ENCODE peak calls at places on chromosomes 16 and 17, in nine cellular contexts. One of them, this sample, is unnamed. For H3K4me1, the result is how much of the 10 kb centered on the place peaks cover.

GRCh38 chr16:22786284-22786683 is 27.7 kb upstream of the HS3ST2 start:
- DNase-seq in fibroblast of lung: no peak
- DNase-seq in foreskin keratinocyte: no peak
- DNase-seq in OCI-LY7: no peak
- DNase-seq in upper lobe of right lung: no peak
- DNase-seq in A549: no peak
- DNase-seq in PC-9: no peak
- DNase-seq in prostate gland: no peak
- DNase-seq in lung: no peak
- DNase-seq in this sample: no peak

GRCh38 chr16:30948087-30948955 is 547 bp upstream of the ORAI3 start:
- DNase-seq in fibroblast of lung: peak
- DNase-seq in foreskin keratinocyte: peak
- DNase-seq in OCI-LY7: no peak
- DNase-seq in upper lobe of right lung: peak
- DNase-seq in A549: peak
- DNase-seq in PC-9: peak
- DNase-seq in prostate gland: peak
- DNase-seq in lung: peak
- DNase-seq in this sample: peak

GRCh38 chr17:18850679-18851078 is 7.3 kb upstream of the PRPSAP2 start:
- DNase-seq in fibroblast of lung: no peak
- DNase-seq in foreskin keratinocyte: no peak
- DNase-seq in OCI-LY7: no peak
- DNase-seq in upper lobe of right lung: peak
- DNase-seq in A549: no peak
- DNase-seq in PC-9: no peak
- DNase-seq in prostate gland: no peak
- DNase-seq in lung: no peak
- DNase-seq in this sample: no peak

GRCh38 chr16:76345093-76345735 is 68.0 kb downstream of the CNTNAP4 start:
- DNase-seq in fibroblast of lung: peak
- DNase-seq in foreskin keratinocyte: no peak
- DNase-seq in OCI-LY7: no peak
- DNase-seq in upper lobe of right lung: no peak
- DNase-seq in A549: no peak
- DNase-seq in PC-9: no peak
- DNase-seq in prostate gland: no peak
- DNase-seq in lung: peak
- DNase-seq in this sample: peak

GRCh38 chr17:52947418-52947817 is 788.9 kb upstream of the CA10 start:
- DNase-seq in fibroblast of lung: no peak
- DNase-seq in foreskin keratinocyte: no peak
- DNase-seq in OCI-LY7: no peak
- DNase-seq in upper lobe of right lung: no peak
- DNase-seq in A549: no peak
- DNase-seq in PC-9: no peak
- DNase-seq in prostate gland: no peak
- DNase-seq in lung: no peak
- DNase-seq in this sample: no peak

GRCh38 chr17:82175166-82175565 is 37.5 kb downstream of the CCDC57 start:
- DNase-seq in fibroblast of lung: no peak
- DNase-seq in foreskin keratinocyte: no peak
- DNase-seq in OCI-LY7: no peak
- DNase-seq in upper lobe of right lung: no peak
- DNase-seq in A549: no peak
- DNase-seq in PC-9: no peak
- DNase-seq in prostate gland: no peak
- DNase-seq in lung: no peak
- DNase-seq in this sample: no peak

GRCh38 chr17:80939151-80940145 is 52.2 kb upstream of the CHMP6 start:
- DNase-seq in fibroblast of lung: no peak
- DNase-seq in foreskin keratinocyte: no peak
- DNase-seq in OCI-LY7: no peak
- DNase-seq in upper lobe of right lung: peak
- DNase-seq in A549: no peak
- DNase-seq in PC-9: no peak
- DNase-seq in prostate gland: no peak
- DNase-seq in lung: no peak
- DNase-seq in this sample: peak

GRCh38 chr16:278863-279366 is 1.5 kb upstream of the ARHGDIG start:
- DNase-seq in fibroblast of lung: peak
- DNase-seq in foreskin keratinocyte: peak
- DNase-seq in OCI-LY7: peak
- DNase-seq in upper lobe of right lung: no peak
- DNase-seq in A549: peak
- DNase-seq in PC-9: peak
- DNase-seq in prostate gland: no peak
- DNase-seq in lung: peak
- DNase-seq in this sample: no peak

GRCh38 chr16:1181715-1182671 is 29.1 kb downstream of the CACNA1H start:
- DNase-seq in fibroblast of lung: peak
- DNase-seq in foreskin keratinocyte: no peak
- DNase-seq in OCI-LY7: no peak
- DNase-seq in upper lobe of right lung: peak
- DNase-seq in A549: peak
- DNase-seq in PC-9: no peak
- DNase-seq in prostate gland: no peak
- DNase-seq in lung: peak
- DNase-seq in this sample: peak

GRCh38 chr16:502179-502943 is 25.2 kb upstream of the CAPN15 start:
- DNase-seq in fibroblast of lung: no peak
- DNase-seq in foreskin keratinocyte: peak
- DNase-seq in OCI-LY7: no peak
- DNase-seq in upper lobe of right lung: no peak
- DNase-seq in A549: no peak
- DNase-seq in PC-9: no peak
- DNase-seq in prostate gland: no peak
- DNase-seq in lung: no peak
- DNase-seq in this sample: no peak

GRCh38 chr16:4244254-4244812 is 2.5 kb upstream of the SRL start:
- DNase-seq in fibroblast of lung: no peak
- DNase-seq in foreskin keratinocyte: no peak
- DNase-seq in OCI-LY7: no peak
- DNase-seq in upper lobe of right lung: no peak
- DNase-seq in A549: no peak
- DNase-seq in PC-9: peak
- DNase-seq in prostate gland: no peak
- DNase-seq in lung: no peak
- DNase-seq in this sample: no peak

GRCh38 chr17:71287246-71287828 is 833.5 kb upstream of the SOX9 start:
- DNase-seq in fibroblast of lung: peak
- DNase-seq in foreskin keratinocyte: no peak
- DNase-seq in OCI-LY7: no peak
- DNase-seq in upper lobe of right lung: no peak
- DNase-seq in A549: no peak
- DNase-seq in PC-9: no peak
- DNase-seq in prostate gland: no peak
- DNase-seq in lung: no peak
- DNase-seq in this sample: no peak

GRCh38 chr16:49698416-49698815 is 157.5 kb downstream of the ZNF423 start:
- DNase-seq in fibroblast of lung: peak
- DNase-seq in foreskin keratinocyte: no peak
- DNase-seq in OCI-LY7: no peak
- DNase-seq in upper lobe of right lung: no peak
- DNase-seq in A549: no peak
- DNase-seq in PC-9: no peak
- DNase-seq in prostate gland: no peak
- DNase-seq in lung: no peak
- DNase-seq in this sample: no peak

GRCh38 chr16:49695782-49696413 is 160.0 kb downstream of the ZNF423 start:
- DNase-seq in fibroblast of lung: no peak
- DNase-seq in foreskin keratinocyte: no peak
- DNase-seq in OCI-LY7: no peak
- DNase-seq in upper lobe of right lung: no peak
- DNase-seq in A549: no peak
- DNase-seq in PC-9: no peak
- DNase-seq in prostate gland: no peak
- DNase-seq in lung: no peak
- DNase-seq in this sample: no peak

GRCh38 chr16:49696414-49697101 is 159.4 kb downstream of the ZNF423 start:
- DNase-seq in fibroblast of lung: no peak
- DNase-seq in foreskin keratinocyte: no peak
- DNase-seq in OCI-LY7: no peak
- DNase-seq in upper lobe of right lung: no peak
- DNase-seq in A549: no peak
- DNase-seq in PC-9: no peak
- DNase-seq in prostate gland: no peak
- DNase-seq in lung: no peak
- DNase-seq in this sample: no peak

GRCh38 chr16:49698931-49699715 is 156.8 kb downstream of the ZNF423 start:
- DNase-seq in fibroblast of lung: peak
- DNase-seq in foreskin keratinocyte: no peak
- DNase-seq in OCI-LY7: no peak
- DNase-seq in upper lobe of right lung: no peak
- DNase-seq in A549: no peak
- DNase-seq in PC-9: no peak
- DNase-seq in prostate gland: no peak
- DNase-seq in lung: no peak
- DNase-seq in this sample: peak

GRCh38 chr16:49697631-49698030 is 158.3 kb downstream of the ZNF423 start:
- DNase-seq in fibroblast of lung: no peak
- DNase-seq in foreskin keratinocyte: no peak
- DNase-seq in OCI-LY7: no peak
- DNase-seq in upper lobe of right lung: no peak
- DNase-seq in A549: no peak
- DNase-seq in PC-9: no peak
- DNase-seq in prostate gland: no peak
- DNase-seq in lung: no peak
- DNase-seq in this sample: no peak
- H3K4me1 ChIP-seq in fibroblast of lung: under half
- H3K4me1 ChIP-seq in foreskin keratinocyte: under half
- H3K4me1 ChIP-seq in OCI-LY7: under half
- H3K4me1 ChIP-seq in upper lobe of right lung: under half
- H3K4me1 ChIP-seq in A549: under half
- H3K4me1 ChIP-seq in PC-9: under half
- H3K4me1 ChIP-seq in prostate gland: under half
- H3K4me1 ChIP-seq in lung: under half
- H3K4me1 ChIP-seq in this sample: under half

GRCh38 chr16:9054460-9054859 is 37.0 kb upstream of the HAPSTR1 start:
- DNase-seq in fibroblast of lung: peak
- DNase-seq in foreskin keratinocyte: no peak
- DNase-seq in OCI-LY7: no peak
- DNase-seq in upper lobe of right lung: no peak
- DNase-seq in A549: no peak
- DNase-seq in PC-9: no peak
- DNase-seq in prostate gland: no peak
- DNase-seq in lung: no peak
- DNase-seq in this sample: no peak
- H3K27ac ChIP-seq in fibroblast of lung: no peak
- H3K27ac ChIP-seq in foreskin keratinocyte: no peak
- H3K27ac ChIP-seq in OCI-LY7: no peak
- H3K27ac ChIP-seq in upper lobe of right lung: no peak
- H3K27ac ChIP-seq in A549: no peak
- H3K27ac ChIP-seq in PC-9: no peak
- H3K27ac ChIP-seq in prostate gland: no peak
- H3K27ac ChIP-seq in lung: no peak
- H3K27ac ChIP-seq in this sample: peak

GRCh38 chr16:55566432-55567175 is at the start of gene CAPNS2:
- DNase-seq in fibroblast of lung: no peak
- DNase-seq in foreskin keratinocyte: no peak
- DNase-seq in OCI-LY7: no peak
- DNase-seq in upper lobe of right lung: peak
- DNase-seq in A549: no peak
- DNase-seq in PC-9: no peak
- DNase-seq in prostate gland: no peak
- DNase-seq in lung: no peak
- DNase-seq in this sample: no peak
- H3K4me1 ChIP-seq in fibroblast of lung: under half
- H3K4me1 ChIP-seq in foreskin keratinocyte: half or more
- H3K4me1 ChIP-seq in OCI-LY7: under half
- H3K4me1 ChIP-seq in upper lobe of right lung: under half
- H3K4me1 ChIP-seq in A549: under half
- H3K4me1 ChIP-seq in PC-9: under half
- H3K4me1 ChIP-seq in prostate gland: under half
- H3K4me1 ChIP-seq in lung: under half
- H3K4me1 ChIP-seq in this sample: under half

DNA sequence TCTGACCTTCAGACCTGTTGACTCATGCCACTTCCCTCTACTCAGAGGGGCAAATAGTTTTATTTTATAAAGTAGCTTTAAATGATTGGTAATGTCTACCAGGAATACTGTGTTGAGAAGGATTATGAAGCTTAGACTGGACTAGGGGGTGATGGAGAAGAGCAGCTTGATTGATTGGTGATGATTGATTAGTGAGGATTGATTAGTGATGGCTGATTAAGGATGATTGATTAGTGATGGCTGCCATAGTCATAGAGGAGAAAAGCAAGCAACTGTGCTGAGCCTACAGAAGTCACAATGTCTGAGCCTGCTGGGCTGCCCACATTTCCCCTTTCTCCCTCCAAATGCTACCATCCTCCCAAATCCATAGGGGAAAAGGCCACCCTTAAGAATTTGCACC is 206.8 kb upstream of the SALL1 start:
- DNase-seq in fibroblast of lung: no peak
- DNase-seq in foreskin keratinocyte: no peak
- DNase-seq in OCI-LY7: no peak
- DNase-seq in upper lobe of right lung: no peak
- DNase-seq in A549: no peak
- DNase-seq in PC-9: no peak
- DNase-seq in prostate gland: no peak
- DNase-seq in lung: no peak
- DNase-seq in this sample: no peak
- H3K27ac ChIP-seq in fibroblast of lung: no peak
- H3K27ac ChIP-seq in foreskin keratinocyte: no peak
- H3K27ac ChIP-seq in OCI-LY7: no peak
- H3K27ac ChIP-seq in upper lobe of right lung: no peak
- H3K27ac ChIP-seq in A549: no peak
- H3K27ac ChIP-seq in PC-9: no peak
- H3K27ac ChIP-seq in prostate gland: no peak
- H3K27ac ChIP-seq in lung: no peak
- H3K27ac ChIP-seq in this sample: no peak

DNA sequence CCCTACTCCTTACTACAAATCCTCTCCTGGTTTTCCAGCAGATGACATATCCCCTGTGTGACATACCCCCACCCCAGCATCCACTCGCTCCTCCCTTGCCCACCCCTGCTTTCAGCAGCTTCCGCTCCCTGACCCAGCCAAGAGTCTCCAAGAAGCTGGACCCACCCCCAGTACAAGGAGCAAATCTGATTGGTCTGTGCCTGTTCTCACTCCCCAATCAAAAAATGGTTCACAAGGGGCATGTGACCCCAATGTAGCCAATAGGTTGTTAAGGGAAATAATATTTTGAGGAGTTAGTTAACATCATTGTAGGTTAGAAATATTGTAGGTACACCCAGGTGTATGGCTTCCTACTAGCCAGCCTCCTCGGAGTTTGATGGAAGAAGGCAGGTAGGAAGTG is 70.1 kb downstream of the GP2 start:
- DNase-seq in fibroblast of lung: no peak
- DNase-seq in foreskin keratinocyte: no peak
- DNase-seq in OCI-LY7: no peak
- DNase-seq in upper lobe of right lung: no peak
- DNase-seq in A549: no peak
- DNase-seq in PC-9: no peak
- DNase-seq in prostate gland: no peak
- DNase-seq in lung: no peak
- DNase-seq in this sample: no peak
- H3K4me1 ChIP-seq in fibroblast of lung: under half
- H3K4me1 ChIP-seq in foreskin keratinocyte: under half
- H3K4me1 ChIP-seq in OCI-LY7: under half
- H3K4me1 ChIP-seq in upper lobe of right lung: under half
- H3K4me1 ChIP-seq in A549: under half
- H3K4me1 ChIP-seq in PC-9: under half
- H3K4me1 ChIP-seq in prostate gland: under half
- H3K4me1 ChIP-seq in lung: under half
- H3K4me1 ChIP-seq in this sample: under half

This sample was measured in psoas muscle.